ENCODE peak calls at places on chromosome 7, in four cellular contexts. One of them, this sample, is unnamed.

GRCh38 chr7:156772725-156773124 is 120.3 kb downstream of the LMBR1 start:
- DNase-seq in activated CD4-positive, CD25-positive, alpha-beta regulatory T cell: no peak
- DNase-seq in stimulated activated CD4-positive, alpha-beta T cell treated with anti-CD3 and anti-CD28 coated beads, Interleukin-12 subunit alpha, Interleukin-12 subunit beta, amount 100 ng/mL, for 4 hours: no peak
- DNase-seq in T-helper 22 cell: no peak
- DNase-seq in this sample: no peak

GRCh38 chr7:93923291-93923690 is 1.8 kb downstream of the GNG11 start:
- DNase-seq in stimulated activated CD4-positive, alpha-beta T cell treated with anti-CD3 and anti-CD28 coated beads, Interleukin-12 subunit alpha, Interleukin-12 subunit beta, amount 100 ng/mL, for 4 hours: no peak
- DNase-seq in activated CD4-positive, CD25-positive, alpha-beta regulatory T cell: no peak
- DNase-seq in T-helper 22 cell: no peak
- DNase-seq in this sample: no peak

GRCh38 chr7:75842836-75843446 is 29.3 kb upstream of the CCL24 start:
- DNase-seq in stimulated activated CD4-positive, alpha-beta T cell treated with anti-CD3 and anti-CD28 coated beads, Interleukin-12 subunit alpha, Interleukin-12 subunit beta, amount 100 ng/mL, for 4 hours: peak; percentile 14
- DNase-seq in T-helper 22 cell: no peak
- DNase-seq in activated CD4-positive, CD25-positive, alpha-beta regulatory T cell: no peak
- DNase-seq in this sample: no peak

GRCh38 chr7:79090543-79090942 is 362.9 kb downstream of the MAGI2 start:
- DNase-seq in activated CD4-positive, CD25-positive, alpha-beta regulatory T cell: no peak
- DNase-seq in stimulated activated CD4-positive, alpha-beta T cell treated with anti-CD3 and anti-CD28 coated beads, Interleukin-12 subunit alpha, Interleukin-12 subunit beta, amount 100 ng/mL, for 4 hours: no peak
- DNase-seq in T-helper 22 cell: no peak
- DNase-seq in this sample: no peak

GRCh38 chr7:112420236-112420945 is 29.9 kb upstream of the IFRD1 start:
- DNase-seq in activated CD4-positive, CD25-positive, alpha-beta regulatory T cell: no peak
- DNase-seq in stimulated activated CD4-positive, alpha-beta T cell treated with anti-CD3 and anti-CD28 coated beads, Interleukin-12 subunit alpha, Interleukin-12 subunit beta, amount 100 ng/mL, for 4 hours: no peak
- DNase-seq in T-helper 22 cell: no peak
- DNase-seq in this sample: no peak

GRCh38 chr7:112467867-112468266 is 12.9 kb upstream of the LSMEM1 start:
- DNase-seq in stimulated activated CD4-positive, alpha-beta T cell treated with anti-CD3 and anti-CD28 coated beads, Interleukin-12 subunit alpha, Interleukin-12 subunit beta, amount 100 ng/mL, for 4 hours: no peak
- DNase-seq in T-helper 22 cell: no peak
- DNase-seq in activated CD4-positive, CD25-positive, alpha-beta regulatory T cell: no peak
- DNase-seq in this sample: no peak

GRCh38 chr7:140889645-140890044 is 35.1 kb downstream of the BRAF start:
- DNase-seq in activated CD4-positive, CD25-positive, alpha-beta regulatory T cell: no peak
- DNase-seq in stimulated activated CD4-positive, alpha-beta T cell treated with anti-CD3 and anti-CD28 coated beads, Interleukin-12 subunit alpha, Interleukin-12 subunit beta, amount 100 ng/mL, for 4 hours: no peak
- DNase-seq in T-helper 22 cell: no peak
- DNase-seq in this sample: no peak

GRCh38 chr7:12839508-12840153 is 152.2 kb downstream of the ARL4A start:
- DNase-seq in stimulated activated CD4-positive, alpha-beta T cell treated with anti-CD3 and anti-CD28 coated beads, Interleukin-12 subunit alpha, Interleukin-12 subunit beta, amount 100 ng/mL, for 4 hours: no peak
- DNase-seq in T-helper 22 cell: no peak
- DNase-seq in activated CD4-positive, CD25-positive, alpha-beta regulatory T cell: no peak
- DNase-seq in this sample: no peak

GRCh38 chr7:131843862-131844261 is 287.4 kb upstream of the PODXL start:
- DNase-seq in stimulated activated CD4-positive, alpha-beta T cell treated with anti-CD3 and anti-CD28 coated beads, Interleukin-12 subunit alpha, Interleukin-12 subunit beta, amount 100 ng/mL, for 4 hours: no peak
- DNase-seq in T-helper 22 cell: no peak
- DNase-seq in activated CD4-positive, CD25-positive, alpha-beta regulatory T cell: no peak
- DNase-seq in this sample: no peak

GRCh38 chr7:112573302-112574039 is 92.7 kb downstream of the LSMEM1 start:
- DNase-seq in activated CD4-positive, CD25-positive, alpha-beta regulatory T cell: no peak
- DNase-seq in stimulated activated CD4-positive, alpha-beta T cell treated with anti-CD3 and anti-CD28 coated beads, Interleukin-12 subunit alpha, Interleukin-12 subunit beta, amount 100 ng/mL, for 4 hours: no peak
- DNase-seq in T-helper 22 cell: no peak
- DNase-seq in this sample: no peak

GRCh38 chr7:55774327-55775050 is 88.1 kb downstream of the SEPTIN14 start:
- DNase-seq in activated CD4-positive, CD25-positive, alpha-beta regulatory T cell: no peak
- DNase-seq in T-helper 22 cell: no peak
- DNase-seq in stimulated activated CD4-positive, alpha-beta T cell treated with anti-CD3 and anti-CD28 coated beads, Interleukin-12 subunit alpha, Interleukin-12 subunit beta, amount 100 ng/mL, for 4 hours: no peak
- DNase-seq in this sample: no peak

GRCh38 chr7:82443044-82443800 is at the start of gene CACNA2D1:
- DNase-seq in T-helper 22 cell: no peak
- DNase-seq in activated CD4-positive, CD25-positive, alpha-beta regulatory T cell: no peak
- DNase-seq in stimulated activated CD4-positive, alpha-beta T cell treated with anti-CD3 and anti-CD28 coated beads, Interleukin-12 subunit alpha, Interleukin-12 subunit beta, amount 100 ng/mL, for 4 hours: no peak
- DNase-seq in this sample: no peak

GRCh38 chr7:66558660-66559465 is 69.8 kb upstream of the KCTD7 start:
- DNase-seq in stimulated activated CD4-positive, alpha-beta T cell treated with anti-CD3 and anti-CD28 coated beads, Interleukin-12 subunit alpha, Interleukin-12 subunit beta, amount 100 ng/mL, for 4 hours: no peak
- DNase-seq in T-helper 22 cell: no peak
- DNase-seq in activated CD4-positive, CD25-positive, alpha-beta regulatory T cell: no peak
- DNase-seq in this sample: no peak

GRCh38 chr7:82194011-82194410 is 249.6 kb downstream of the CACNA2D1 start:
- DNase-seq in T-helper 22 cell: no peak
- DNase-seq in stimulated activated CD4-positive, alpha-beta T cell treated with anti-CD3 and anti-CD28 coated beads, Interleukin-12 subunit alpha, Interleukin-12 subunit beta, amount 100 ng/mL, for 4 hours: no peak
- DNase-seq in activated CD4-positive, CD25-positive, alpha-beta regulatory T cell: no peak
- DNase-seq in this sample: no peak

GRCh38 chr7:80047856-80048459 is 86.7 kb upstream of the GNAI1 start:
- DNase-seq in T-helper 22 cell: no peak
- DNase-seq in activated CD4-positive, CD25-positive, alpha-beta regulatory T cell: no peak
- DNase-seq in stimulated activated CD4-positive, alpha-beta T cell treated with anti-CD3 and anti-CD28 coated beads, Interleukin-12 subunit alpha, Interleukin-12 subunit beta, amount 100 ng/mL, for 4 hours: no peak
- DNase-seq in this sample: no peak

GRCh38 chr7:47551550-47552121 is 30.3 kb downstream of the TNS3 start:
- DNase-seq in T-helper 22 cell: no peak
- DNase-seq in activated CD4-positive, CD25-positive, alpha-beta regulatory T cell: no peak
- DNase-seq in stimulated activated CD4-positive, alpha-beta T cell treated with anti-CD3 and anti-CD28 coated beads, Interleukin-12 subunit alpha, Interleukin-12 subunit beta, amount 100 ng/mL, for 4 hours: no peak
- DNase-seq in this sample: no peak

GRCh38 chr7:141460781-141461715 is 90.2 kb upstream of the AGK start:
- DNase-seq in T-helper 22 cell: no peak
- DNase-seq in stimulated activated CD4-positive, alpha-beta T cell treated with anti-CD3 and anti-CD28 coated beads, Interleukin-12 subunit alpha, Interleukin-12 subunit beta, amount 100 ng/mL, for 4 hours: no peak
- DNase-seq in activated CD4-positive, CD25-positive, alpha-beta regulatory T cell: no peak
- DNase-seq in this sample: no peak

GRCh38 chr7:122520961-122521555 is 177.9 kb downstream of the RNF133 start:
- DNase-seq in T-helper 22 cell: no peak
- DNase-seq in activated CD4-positive, CD25-positive, alpha-beta regulatory T cell: no peak
- DNase-seq in stimulated activated CD4-positive, alpha-beta T cell treated with anti-CD3 and anti-CD28 coated beads, Interleukin-12 subunit alpha, Interleukin-12 subunit beta, amount 100 ng/mL, for 4 hours: no peak
- DNase-seq in this sample: no peak

GRCh38 chr7:85226401-85227085 is 39.7 kb upstream of the SEMA3D start:
- DNase-seq in stimulated activated CD4-positive, alpha-beta T cell treated with anti-CD3 and anti-CD28 coated beads, Interleukin-12 subunit alpha, Interleukin-12 subunit beta, amount 100 ng/mL, for 4 hours: no peak
- DNase-seq in activated CD4-positive, CD25-positive, alpha-beta regulatory T cell: no peak
- DNase-seq in T-helper 22 cell: no peak
- DNase-seq in this sample: no peak

GRCh38 chr7:140678081-140678815 is 5.5 kb downstream of the ADCK2 start:
- DNase-seq in T-helper 22 cell: no peak
- DNase-seq in stimulated activated CD4-positive, alpha-beta T cell treated with anti-CD3 and anti-CD28 coated beads, Interleukin-12 subunit alpha, Interleukin-12 subunit beta, amount 100 ng/mL, for 4 hours: no peak
- DNase-seq in activated CD4-positive, CD25-positive, alpha-beta regulatory T cell: no peak
- DNase-seq in this sample: no peak

GRCh38 chr7:74057216-74057925 is 26.2 kb upstream of the LIMK1 start:
- DNase-seq in activated CD4-positive, CD25-positive, alpha-beta regulatory T cell: no peak
- DNase-seq in T-helper 22 cell: no peak
- DNase-seq in stimulated activated CD4-positive, alpha-beta T cell treated with anti-CD3 and anti-CD28 coated beads, Interleukin-12 subunit alpha, Interleukin-12 subunit beta, amount 100 ng/mL, for 4 hours: no peak
- DNase-seq in this sample: no peak

GRCh38 chr7:16098585-16099179 is 322.7 kb downstream of the CRPPA start:
- DNase-seq in stimulated activated CD4-positive, alpha-beta T cell treated with anti-CD3 and anti-CD28 coated beads, Interleukin-12 subunit alpha, Interleukin-12 subunit beta, amount 100 ng/mL, for 4 hours: no peak
- DNase-seq in T-helper 22 cell: no peak
- DNase-seq in activated CD4-positive, CD25-positive, alpha-beta regulatory T cell: no peak
- DNase-seq in this sample: no peak

GRCh38 chr7:41297167-41297566 is 405.7 kb downstream of the INHBA start:
- DNase-seq in T-helper 22 cell: no peak
- DNase-seq in stimulated activated CD4-positive, alpha-beta T cell treated with anti-CD3 and anti-CD28 coated beads, Interleukin-12 subunit alpha, Interleukin-12 subunit beta, amount 100 ng/mL, for 4 hours: no peak
- DNase-seq in activated CD4-positive, CD25-positive, alpha-beta regulatory T cell: no peak
- DNase-seq in this sample: no peak

GRCh38 chr7:7235347-7235746 is 53.0 kb downstream of the C1GALT1 start:
- DNase-seq in activated CD4-positive, CD25-positive, alpha-beta regulatory T cell: no peak
- DNase-seq in stimulated activated CD4-positive, alpha-beta T cell treated with anti-CD3 and anti-CD28 coated beads, Interleukin-12 subunit alpha, Interleukin-12 subunit beta, amount 100 ng/mL, for 4 hours: no peak
- DNase-seq in T-helper 22 cell: no peak
- DNase-seq in this sample: no peak

GRCh38 chr7:151808296-151809155 is 68.4 kb downstream of the PRKAG2 start:
- DNase-seq in stimulated activated CD4-positive, alpha-beta T cell treated with anti-CD3 and anti-CD28 coated beads, Interleukin-12 subunit alpha, Interleukin-12 subunit beta, amount 100 ng/mL, for 4 hours: no peak
- DNase-seq in T-helper 22 cell: no peak
- DNase-seq in activated CD4-positive, CD25-positive, alpha-beta regulatory T cell: no peak
- DNase-seq in this sample: no peak

GRCh38 chr7:5419523-5420107 is 4.0 kb downstream of the TNRC18 start:
- DNase-seq in T-helper 22 cell: no peak
- DNase-seq in activated CD4-positive, CD25-positive, alpha-beta regulatory T cell: no peak
- DNase-seq in stimulated activated CD4-positive, alpha-beta T cell treated with anti-CD3 and anti-CD28 coated beads, Interleukin-12 subunit alpha, Interleukin-12 subunit beta, amount 100 ng/mL, for 4 hours: no peak
- DNase-seq in this sample: no peak

GRCh38 chr7:3670898-3671297 is 369.8 kb downstream of the SDK1 start:
- DNase-seq in stimulated activated CD4-positive, alpha-beta T cell treated with anti-CD3 and anti-CD28 coated beads, Interleukin-12 subunit alpha, Interleukin-12 subunit beta, amount 100 ng/mL, for 4 hours: no peak
- DNase-seq in activated CD4-positive, CD25-positive, alpha-beta regulatory T cell: no peak
- DNase-seq in T-helper 22 cell: no peak
- DNase-seq in this sample: no peak

GRCh38 chr7:76077435-76077834 is 29.5 kb downstream of the MDH2 start:
- DNase-seq in activated CD4-positive, CD25-positive, alpha-beta regulatory T cell: no peak
- DNase-seq in stimulated activated CD4-positive, alpha-beta T cell treated with anti-CD3 and anti-CD28 coated beads, Interleukin-12 subunit alpha, Interleukin-12 subunit beta, amount 100 ng/mL, for 4 hours: no peak
- DNase-seq in T-helper 22 cell: no peak
- DNase-seq in this sample: no peak

GRCh38 chr7:128783143-128783799 is 7.7 kb upstream of the OPN1SW start:
- DNase-seq in stimulated activated CD4-positive, alpha-beta T cell treated with anti-CD3 and anti-CD28 coated beads, Interleukin-12 subunit alpha, Interleukin-12 subunit beta, amount 100 ng/mL, for 4 hours: no peak
- DNase-seq in activated CD4-positive, CD25-positive, alpha-beta regulatory T cell: no peak
- DNase-seq in T-helper 22 cell: no peak
- DNase-seq in this sample: no peak

GRCh38 chr7:28900311-28900710 is 57.8 kb downstream of the TRIL start:
- DNase-seq in stimulated activated CD4-positive, alpha-beta T cell treated with anti-CD3 and anti-CD28 coated beads, Interleukin-12 subunit alpha, Interleukin-12 subunit beta, amount 100 ng/mL, for 4 hours: no peak
- DNase-seq in activated CD4-positive, CD25-positive, alpha-beta regulatory T cell: no peak
- DNase-seq in T-helper 22 cell: no peak
- DNase-seq in this sample: no peak

GRCh38 chr7:74544706-74545469 is 91.2 kb downstream of the GTF2IRD1 start:
- DNase-seq in stimulated activated CD4-positive, alpha-beta T cell treated with anti-CD3 and anti-CD28 coated beads, Interleukin-12 subunit alpha, Interleukin-12 subunit beta, amount 100 ng/mL, for 4 hours: peak; percentile 18
- DNase-seq in T-helper 22 cell: no peak
- DNase-seq in activated CD4-positive, CD25-positive, alpha-beta regulatory T cell: no peak
- DNase-seq in this sample: no peak

This sample was measured in effector memory CD8-positive, alpha-beta T cell.